ENCODE peak calls at places on chromosomes 7 and 10, in four cellular contexts. One of them, this sample, is unnamed.
A peak's percentile ranks its signal among the peaks of the same experiment; 100 is the strongest.

GRCh38 chr7:99019523-99020412 is 124.1 kb downstream of the SMURF1 start:
- DNase-seq in psoas muscle: no peak
- DNase-seq in lung: no peak
- DNase-seq in neuronal stem cell: no peak
- DNase-seq in this sample: no peak

GRCh38 chr7:24722386-24723177 is 34.7 kb downstream of the GSDME start:
- DNase-seq in neuronal stem cell: peak; percentile 29
- DNase-seq in psoas muscle: no peak
- DNase-seq in lung: no peak
- DNase-seq in this sample: peak; percentile 60

GRCh38 chr10:84562592-84562991 is 234.2 kb downstream of the CCSER2 start:
- DNase-seq in psoas muscle: no peak
- DNase-seq in lung: no peak
- DNase-seq in neuronal stem cell: no peak
- DNase-seq in this sample: no peak

GRCh38 chr10:99711129-99711719 is 20.7 kb downstream of the COX15 start:
- DNase-seq in lung: no peak
- DNase-seq in psoas muscle: no peak
- DNase-seq in neuronal stem cell: no peak
- DNase-seq in this sample: no peak

GRCh38 chr7:47513741-47514241 is 68.1 kb downstream of the TNS3 start:
- DNase-seq in lung: no peak
- DNase-seq in neuronal stem cell: no peak
- DNase-seq in psoas muscle: no peak
- DNase-seq in this sample: peak; percentile 81

GRCh38 chr10:117003336-117003735 is 1.7 kb downstream of the SHTN1 start:
- DNase-seq in lung: no peak
- DNase-seq in neuronal stem cell: no peak
- DNase-seq in psoas muscle: no peak
- DNase-seq in this sample: no peak

GRCh38 chr7:1200045-1200444 is 32.6 kb upstream of the UNCX start:
- DNase-seq in psoas muscle: no peak
- DNase-seq in neuronal stem cell: no peak
- DNase-seq in lung: no peak
- DNase-seq in this sample: no peak

GRCh38 chr10:13360587-13360986 is 12.5 kb upstream of the SEPHS1 start:
- DNase-seq in neuronal stem cell: no peak
- DNase-seq in psoas muscle: no peak
- DNase-seq in lung: no peak
- DNase-seq in this sample: no peak

GRCh38 chr7:26200113-26200443 is 468 bp downstream of the HNRNPA2B1 start:
- DNase-seq in lung: peak; percentile 68
- DNase-seq in psoas muscle: peak; percentile 73
- DNase-seq in neuronal stem cell: peak; percentile 61
- DNase-seq in this sample: peak; percentile 96

GRCh38 chr7:51366930-51367613 is 50.5 kb upstream of the COBL start:
- DNase-seq in neuronal stem cell: peak; percentile 54
- DNase-seq in psoas muscle: no peak
- DNase-seq in lung: peak; percentile 38
- DNase-seq in this sample: peak; percentile 82

GRCh38 chr7:27112960-27113949 is 10.8 kb upstream of the HOXA2 start:
- DNase-seq in psoas muscle: peak; percentile 71
- DNase-seq in lung: no peak
- DNase-seq in neuronal stem cell: no peak
- DNase-seq in this sample: peak; percentile 71

GRCh38 chr10:132237871-132238270 is 51.1 kb downstream of the DPYSL4 start:
- DNase-seq in lung: no peak
- DNase-seq in neuronal stem cell: no peak
- DNase-seq in psoas muscle: no peak
- DNase-seq in this sample: peak; percentile 74

GRCh38 chr7:119270644-119271043 is 1002.3 kb upstream of the KCND2 start:
- DNase-seq in lung: no peak
- DNase-seq in neuronal stem cell: no peak
- DNase-seq in psoas muscle: no peak
- DNase-seq in this sample: no peak

GRCh38 chr7:57867884-57868701 is 418.1 kb downstream of the ZNF716 start:
- DNase-seq in lung: no peak
- DNase-seq in neuronal stem cell: no peak
- DNase-seq in psoas muscle: peak; percentile 21
- DNase-seq in this sample: peak; percentile 14

GRCh38 chr7:12995912-12996469 is 308.6 kb downstream of the ARL4A start:
- DNase-seq in lung: no peak
- DNase-seq in neuronal stem cell: no peak
- DNase-seq in psoas muscle: no peak
- DNase-seq in this sample: no peak

GRCh38 chr7:73704640-73705550 is 14.6 kb downstream of the STX1A start:
- DNase-seq in neuronal stem cell: no peak
- DNase-seq in psoas muscle: no peak
- DNase-seq in lung: peak; percentile 61
- DNase-seq in this sample: no peak

GRCh38 chr7:95527033-95527775 is 41.5 kb downstream of the ASB4 start:
- DNase-seq in psoas muscle: no peak
- DNase-seq in neuronal stem cell: peak; percentile 58
- DNase-seq in lung: peak; percentile 56
- DNase-seq in this sample: peak; percentile 54

GRCh38 chr7:8357536-8357935 is 75.9 kb upstream of the NXPH1 start:
- DNase-seq in lung: no peak
- DNase-seq in neuronal stem cell: no peak
- DNase-seq in psoas muscle: no peak
- DNase-seq in this sample: no peak

GRCh38 chr7:158672975-158673374 is 31.6 kb downstream of the NCAPG2 start:
- DNase-seq in neuronal stem cell: no peak
- DNase-seq in psoas muscle: no peak
- DNase-seq in lung: no peak
- DNase-seq in this sample: no peak

GRCh38 chr7:155983176-155983815 is 171.0 kb upstream of the SHH start:
- DNase-seq in lung: no peak
- DNase-seq in psoas muscle: no peak
- DNase-seq in neuronal stem cell: no peak
- DNase-seq in this sample: no peak

GRCh38 chr7:99541212-99541611 is 10.7 kb downstream of the FAM200A start:
- DNase-seq in psoas muscle: no peak
- DNase-seq in lung: no peak
- DNase-seq in neuronal stem cell: no peak
- DNase-seq in this sample: no peak

GRCh38 chr10:48399056-48399541 is 92.6 kb downstream of the MAPK8 start:
- DNase-seq in psoas muscle: no peak
- DNase-seq in neuronal stem cell: no peak
- DNase-seq in lung: no peak
- DNase-seq in this sample: peak; percentile 47

GRCh38 chr7:126424985-126425384 is 827.8 kb downstream of the GRM8 start:
- DNase-seq in lung: no peak
- DNase-seq in psoas muscle: no peak
- DNase-seq in neuronal stem cell: no peak
- DNase-seq in this sample: no peak

GRCh38 chr10:72260588-72261322 is 13.0 kb upstream of the DDIT4 start:
- DNase-seq in lung: peak; percentile 82
- DNase-seq in psoas muscle: peak; percentile 87
- DNase-seq in neuronal stem cell: peak; percentile 97
- DNase-seq in this sample: peak; percentile 95

GRCh38 chr10:49606981-49607535 is 3.1 kb upstream of the SLC18A3 start:
- DNase-seq in neuronal stem cell: peak; percentile 78
- DNase-seq in lung: peak; percentile 49
- DNase-seq in psoas muscle: peak; percentile 60
- DNase-seq in this sample: peak; percentile 77

GRCh38 chr7:7484072-7484471 is 51.6 kb downstream of the COL28A1 start:
- DNase-seq in lung: no peak
- DNase-seq in neuronal stem cell: no peak
- DNase-seq in psoas muscle: no peak
- DNase-seq in this sample: no peak

GRCh38 chr10:66455304-66455703 is 470.5 kb upstream of the LRRTM3 start:
- DNase-seq in neuronal stem cell: no peak
- DNase-seq in psoas muscle: no peak
- DNase-seq in lung: no peak
- DNase-seq in this sample: no peak

GRCh38 chr10:30752481-30752881 is 122.9 kb upstream of the LYZL2 start:
- DNase-seq in lung: no peak
- DNase-seq in neuronal stem cell: no peak
- DNase-seq in psoas muscle: no peak
- DNase-seq in this sample: peak; percentile 90

GRCh38 chr10:32981760-32982159 is 23.7 kb upstream of the ITGB1 start:
- DNase-seq in lung: no peak
- DNase-seq in psoas muscle: no peak
- DNase-seq in neuronal stem cell: no peak
- DNase-seq in this sample: no peak

GRCh38 chr10:52770904-52771303 is 1.7 kb downstream of the MBL2 start:
- DNase-seq in lung: peak; percentile 9
- DNase-seq in neuronal stem cell: no peak
- DNase-seq in psoas muscle: no peak
- DNase-seq in this sample: no peak

GRCh38 chr7:18864967-18865366 is 252.5 kb downstream of the TWIST1 start:
- DNase-seq in lung: no peak
- DNase-seq in neuronal stem cell: no peak
- DNase-seq in psoas muscle: no peak
- DNase-seq in this sample: no peak

GRCh38 chr10:94403823-94404228 is 1.5 kb downstream of the TBC1D12 start:
- DNase-seq in lung: no peak
- DNase-seq in psoas muscle: no peak
- DNase-seq in neuronal stem cell: no peak
- DNase-seq in this sample: no peak

GRCh38 chr10:97718178-97718577 is 4.6 kb downstream of the MARVELD1 start:
- DNase-seq in neuronal stem cell: no peak
- DNase-seq in psoas muscle: no peak
- DNase-seq in lung: no peak
- DNase-seq in this sample: peak; percentile 26

GRCh38 chr10:71515531-71516172 is 118.9 kb downstream of the CDH23 start:
- DNase-seq in psoas muscle: no peak
- DNase-seq in neuronal stem cell: no peak
- DNase-seq in lung: no peak
- DNase-seq in this sample: no peak

GRCh38 chr7:134690614-134691504 is 44.2 kb downstream of the BPGM start:
- DNase-seq in neuronal stem cell: no peak
- DNase-seq in psoas muscle: no peak
- DNase-seq in lung: no peak
- DNase-seq in this sample: no peak

GRCh38 chr7:144408116-144408515 is 4.6 kb upstream of the NOBOX start:
- DNase-seq in neuronal stem cell: no peak
- DNase-seq in psoas muscle: no peak
- DNase-seq in lung: no peak
- DNase-seq in this sample: no peak

GRCh38 chr10:16867556-16867955 is 50.3 kb upstream of the RSU1 start:
- DNase-seq in lung: no peak
- DNase-seq in neuronal stem cell: no peak
- DNase-seq in psoas muscle: no peak
- DNase-seq in this sample: peak; percentile 60